ENCODE peak calls at places on chromosomes 11 and 22, in nine cellular contexts. K is hepatic stellate cell; V is naive thymus-derived CD8-positive, alpha-beta T cell; W is aorta; B is HT-29; A is tibial artery; S is substantia nigra; R is SK-N-SH; P is type B pancreatic cell. Y is an unnamed sample.

GRCh38 chr22:29700206-29700948 is 19.4 kb upstream of the CABP7 start:
- DNase-seq in K (peak), V (no peak), W (no peak), B (no peak), A (no peak), S (no peak), R (no peak), P (no peak), Y (no peak)

GRCh38 chr11:102138677-102139076 is 28.4 kb downstream of the YAP1 start:
- DNase-seq in K (peak), V (no peak), W (no peak), B (no peak), A (no peak), S (no peak), R (no peak), P (no peak), Y (peak)

GRCh38 chr22:27752771-27753170 is 48.8 kb downstream of the MN1 start:
- DNase-seq in K (peak), V (no peak), W (peak), B (no peak), A (peak), S (no peak), R (no peak), P (no peak), Y (no peak)

GRCh38 chr11:75633409-75634011 is 35.3 kb downstream of the MAP6 start:
- DNase-seq in K (no peak), V (no peak), W (no peak), B (peak), A (no peak), S (no peak), R (no peak), P (no peak), Y (no peak)

GRCh38 chr11:92295175-92296137 is 70.8 kb downstream of the FAT3 start:
- DNase-seq in K (peak), V (no peak), W (no peak), B (peak), A (no peak), S (no peak), R (no peak), P (no peak), Y (no peak)

GRCh38 chr11:96318399-96318798 is 24.6 kb downstream of the MAML2 start:
- DNase-seq in K (no peak), V (no peak), W (no peak), B (no peak), A (no peak), S (no peak), R (no peak), P (no peak), Y (no peak)

GRCh38 chr11:118634435-118635236 is 27.2 kb downstream of the PHLDB1 start:
- DNase-seq in K (no peak), V (no peak), W (peak), B (peak), A (peak), S (no peak), R (peak), P (peak), Y (no peak)

GRCh38 chr11:1223346-1224108 is 661 bp downstream of the MUC5B start:
- DNase-seq in K (no peak), V (no peak), W (peak), B (no peak), A (no peak), S (no peak), R (peak), P (peak), Y (no peak)

GRCh38 chr22:48356731-48357130 is 1470.9 kb downstream of the BRD1 start:
- DNase-seq in K (no peak), V (no peak), W (peak), B (no peak), A (no peak), S (no peak), R (no peak), P (no peak), Y (no peak)

GRCh38 chr22:41021655-41022454 is 70.5 kb upstream of the EP300 start:
- DNase-seq in K (peak), V (peak), W (peak), B (peak), A (peak), S (no peak), R (peak), P (peak), Y (no peak)

GRCh38 chr22:37051629-37052385 is at the start of gene KCTD17:
- DNase-seq in K (peak), V (peak), W (peak), B (peak), A (peak), S (peak), R (peak), P (peak), Y (no peak)

GRCh38 chr22:48968201-48968959 is 859.3 kb downstream of the BRD1 start:
- DNase-seq in K (no peak), V (no peak), W (peak), B (peak), A (no peak), S (no peak), R (no peak), P (peak), Y (no peak)

GRCh38 chr22:34966980-34967379 is 99.0 kb upstream of the ISX start:
- DNase-seq in K (no peak), V (no peak), W (no peak), B (no peak), A (no peak), S (no peak), R (no peak), P (no peak), Y (no peak)

GRCh38 chr22:37561209-37562048 is 1.1 kb downstream of the CDC42EP1 start:
- DNase-seq in K (peak), V (peak), W (peak), B (peak), A (peak), S (peak), R (peak), P (peak), Y (peak)

GRCh38 chr11:103109818-103110388 is 677 bp downstream of the DYNC2H1 start:
- DNase-seq in K (no peak), V (no peak), W (peak), B (no peak), A (peak), S (no peak), R (no peak), P (no peak), Y (no peak)

GRCh38 chr11:19976281-19976941 is 183.9 kb downstream of the DBX1 start:
- DNase-seq in K (no peak), V (no peak), W (no peak), B (no peak), A (no peak), S (no peak), R (no peak), P (no peak), Y (no peak)

GRCh38 chr22:36817429-36817783 is 571 bp upstream of the PVALB start:
- DNase-seq in K (no peak), V (no peak), W (no peak), B (no peak), A (no peak), S (no peak), R (no peak), P (no peak), Y (no peak)

GRCh38 chr11:15307600-15307999 is 192.9 kb downstream of the INSC start:
- DNase-seq in K (no peak), V (no peak), W (no peak), B (no peak), A (no peak), S (no peak), R (no peak), P (no peak), Y (no peak)